ENCODE peak calls at places on chromosomes 7 and 10, in four cellular contexts. C, P, A and N are unnamed samples.

GRCh38 chr10:47046321-47047126 is 135.3 kb downstream of the PTPN20 start:
- DNase-seq in C (no peak), P (no peak), A (no peak), N (no peak)

GRCh38 chr7:24981544-24981951 is 1.6 kb upstream of the OSBPL3 start:
- DNase-seq in C (peak), P (peak), A (peak), N (no peak)

GRCh38 chr10:30491204-30491603 is 57.2 kb downstream of the MAP3K8 start:
- DNase-seq in C (peak), P (no peak), A (no peak), N (no peak)

GRCh38 chr10:67045404-67045803 is 119.6 kb downstream of the LRRTM3 start:
- DNase-seq in C (no peak), P (no peak), A (no peak), N (no peak)

GRCh38 chr7:47539398-47540052 is 42.4 kb downstream of the TNS3 start:
- DNase-seq in C (peak), P (peak), A (no peak), N (no peak)

GRCh38 chr10:27153855-27154198 is 357 bp downstream of the YME1L1 start:
- DNase-seq in C (peak), P (peak), A (peak), N (no peak)

GRCh38 chr10:112335104-112335840 is 38.6 kb upstream of the ACSL5 start:
- DNase-seq in C (peak), P (no peak), A (no peak), N (no peak)

GRCh38 chr7:142540371-142540770 is 208.9 kb upstream of the PRSS1 start:
- DNase-seq in C (no peak), P (no peak), A (no peak), N (no peak)

GRCh38 chr7:30974605-30975256 is 11.0 kb downstream of the GHRHR start:
- DNase-seq in C (peak), P (peak), A (peak), N (peak)

GRCh38 chr10:12041766-12042408 is 722 bp downstream of the UPF2 start:
- DNase-seq in C (peak), P (peak), A (no peak), N (no peak)

GRCh38 chr10:71087622-71088021 is 124.7 kb upstream of the UNC5B start:
- DNase-seq in C (no peak), P (no peak), A (no peak), N (no peak)

GRCh38 chr10:7315906-7316305 is 94.9 kb downstream of the SFMBT2 start:
- DNase-seq in C (no peak), P (no peak), A (no peak), N (no peak)

GRCh38 chr10:65838811-65839210 is 1087.0 kb upstream of the LRRTM3 start:
- DNase-seq in C (no peak), P (no peak), A (no peak), N (no peak)

GRCh38 chr7:30028749-30029635 is 780 bp downstream of the PLEKHA8 start:
- DNase-seq in C (peak), P (peak), A (no peak), N (no peak)

GRCh38 chr10:112793197-112793921 is 156.7 kb upstream of the TCF7L2 start:
- DNase-seq in C (peak), P (no peak), A (no peak), N (no peak)

GRCh38 chr10:970311-971149 is 17.7 kb upstream of the GTPBP4 start:
- DNase-seq in C (no peak), P (no peak), A (peak), N (no peak)

GRCh38 chr10:122481296-122482056 is 20.1 kb downstream of the HTRA1 start:
- DNase-seq in C (no peak), P (no peak), A (no peak), N (no peak)

GRCh38 chr10:122476034-122476695 is 14.8 kb downstream of the HTRA1 start:
- DNase-seq in C (no peak), P (no peak), A (no peak), N (no peak)

GRCh38 chr10:122477436-122477835 is 16.1 kb downstream of the HTRA1 start:
- DNase-seq in C (no peak), P (no peak), A (no peak), N (no peak)

GRCh38 chr10:122480146-122480833 is 18.9 kb downstream of the HTRA1 start:
- DNase-seq in C (no peak), P (no peak), A (no peak), N (no peak)

DNA sequence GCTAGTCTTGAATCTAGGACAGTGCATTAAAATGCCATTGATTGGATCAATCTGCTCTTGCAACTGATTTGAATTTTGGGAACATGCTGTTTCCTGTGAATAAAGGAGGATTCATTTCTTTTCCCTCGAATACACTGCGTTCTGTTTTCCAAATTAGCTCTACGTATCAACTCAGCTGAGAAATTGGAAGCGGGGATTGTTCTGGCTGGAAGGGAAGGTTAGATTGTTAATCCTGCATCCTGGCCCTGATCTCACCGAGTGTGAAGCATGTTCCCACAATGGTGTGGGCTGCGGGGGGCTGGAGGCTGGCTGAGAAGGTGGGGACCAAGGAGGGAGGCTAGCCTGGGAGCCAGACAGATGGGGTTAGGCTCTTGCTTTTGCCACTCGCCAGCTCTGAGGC is 17.6 kb downstream of the HTRA1 start:
- DNase-seq in C (no peak), P (no peak), A (no peak), N (no peak)
- TF ChIP-seq USF2 in C (no peak), P (no peak), A (no peak), N (no peak)

DNA sequence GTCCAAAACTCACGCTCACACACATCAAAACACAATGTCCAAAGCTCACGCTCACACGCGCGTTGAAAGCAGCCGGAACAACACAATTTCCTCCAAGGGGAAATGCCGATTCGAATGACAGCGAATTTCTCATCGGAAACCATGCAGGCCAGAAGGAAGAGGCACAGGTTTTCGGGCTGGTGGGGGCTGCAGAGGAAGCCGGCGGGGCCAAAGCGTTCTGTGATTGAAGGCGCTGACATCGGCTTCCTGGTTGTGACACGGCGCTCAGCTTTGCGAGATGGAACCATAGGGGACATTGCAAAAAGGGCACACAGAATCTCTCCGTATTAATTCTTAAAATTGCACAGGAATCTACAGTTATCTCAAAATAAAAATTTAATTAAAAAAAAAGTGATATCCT is 61.3 kb downstream of the FOXL3 start:
- DNase-seq in C (no peak), P (no peak), A (no peak), N (no peak)
- TF ChIP-seq USF2 in C (no peak), P (no peak), A (no peak), N (no peak)

GRCh38 chr10:89327803-89328441 is at the start of gene IFIT3:
- DNase-seq in C (peak), P (peak), A (peak), N (peak)
- TF ChIP-seq USF2 in C (peak), P (no peak), A (no peak), N (no peak)

DNA sequence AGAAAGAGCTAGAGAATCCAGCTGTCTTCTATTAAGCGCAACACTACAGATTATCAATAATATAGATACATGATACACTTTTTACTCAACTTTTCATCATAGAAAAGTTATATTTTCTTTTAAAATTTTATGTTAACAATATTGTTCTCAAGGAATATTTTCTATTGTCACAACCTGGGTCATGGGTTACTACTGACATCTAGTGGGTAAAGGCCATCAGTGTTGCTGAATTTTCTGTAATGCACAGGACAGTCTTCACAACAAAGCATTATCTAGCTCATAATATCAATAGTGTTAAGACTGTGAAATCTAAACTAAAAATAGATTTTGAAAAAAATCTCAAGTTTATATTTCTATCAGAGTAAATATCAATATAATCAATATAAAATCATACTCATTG is 209.8 kb downstream of the ZNF33B start:
- DNase-seq in C (no peak), P (no peak), A (peak), N (no peak)
- TF ChIP-seq USF2 in C (no peak), P (no peak), A (no peak), N (no peak)

DNA sequence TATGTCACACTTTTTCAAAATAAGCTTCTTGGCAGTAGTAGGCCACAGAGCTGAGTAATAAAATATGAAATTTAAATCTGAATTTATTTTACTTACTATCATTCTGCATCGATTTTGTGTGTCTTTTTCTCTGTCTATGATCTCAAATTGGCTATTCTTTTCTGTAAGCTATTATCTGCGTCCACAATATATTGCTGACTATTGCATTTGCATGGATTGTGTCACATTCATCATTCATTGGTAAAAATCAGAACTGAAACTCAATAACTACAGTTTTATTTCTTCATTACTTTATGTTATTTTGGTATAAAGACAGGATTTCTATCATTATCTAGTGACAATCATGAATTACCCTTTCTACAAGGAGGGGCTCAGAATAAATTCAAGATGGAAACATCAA is 154.8 kb upstream of the AGR3 start:
- DNase-seq in C (no peak), P (no peak), A (no peak), N (no peak)
- TF ChIP-seq USF2 in C (no peak), P (no peak), A (no peak), N (no peak)

GRCh38 chr7:902996-903395 is 26.6 kb downstream of the GET4 start:
- DNase-seq in C (no peak), P (no peak), A (no peak), N (no peak)

GRCh38 chr7:906776-907157 is 30.4 kb downstream of the GET4 start:
- DNase-seq in C (no peak), P (no peak), A (no peak), N (no peak)

GRCh38 chr7:907158-907980 is 31.0 kb downstream of the GET4 start:
- DNase-seq in C (no peak), P (no peak), A (no peak), N (no peak)

GRCh38 chr7:903921-904755 is 27.8 kb downstream of the GET4 start:
- DNase-seq in C (no peak), P (no peak), A (no peak), N (no peak)

DNA sequence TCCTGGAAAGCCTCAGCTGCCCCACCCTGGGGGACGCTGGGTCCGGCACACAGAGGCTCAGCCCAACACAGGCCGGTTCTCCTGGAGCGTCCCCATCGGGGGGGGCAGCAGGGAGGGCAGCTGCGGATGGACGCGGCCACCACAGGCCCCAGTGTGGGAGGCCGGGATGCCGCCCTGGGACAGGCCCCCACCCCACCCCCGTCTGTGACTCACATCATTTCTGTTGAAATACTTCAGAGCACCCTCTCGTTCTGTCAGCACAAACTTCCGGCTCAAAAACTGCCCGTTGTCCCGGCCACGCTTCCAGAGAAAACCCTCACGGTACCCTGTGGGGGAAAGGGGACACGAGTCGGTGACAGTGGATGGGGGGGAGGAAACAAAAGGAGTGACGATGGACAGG is 28.5 kb downstream of the GET4 start:
- DNase-seq in C (peak), P (no peak), A (no peak), N (no peak)
- TF ChIP-seq USF2 in C (no peak), P (no peak), A (no peak), N (no peak)